ENCODE peak calls at places on chromosomes 12 and 14, in eight cellular contexts. N is AG04450, H is foreskin fibroblast, K is upper lobe of right lung, G is astrocyte of the cerebellum, Y is dorsolateral prefrontal cortex, E is cardiac muscle cell, S is left ventricle myocardium inferior. L is an unnamed sample.

GRCh38 chr12:76144253-76144564 is 59.7 kb upstream of the NAP1L1 start:
- DNase-seq in N (no peak), H (peak), K (no peak), G (no peak), Y (no peak), E (peak), S (no peak), L (peak)

GRCh38 chr12:26825459-26826016 is 7.5 kb downstream of the ITPR2 start:
- DNase-seq in N (no peak), H (no peak), K (no peak), G (no peak), Y (no peak), E (no peak), S (no peak), L (no peak)

GRCh38 chr14:95498622-95499353 is 17.7 kb downstream of the SYNE3 start:
- DNase-seq in N (no peak), H (peak), K (no peak), G (no peak), Y (no peak), E (peak), S (no peak), L (no peak)

GRCh38 chr12:6180300-6181051 is 19.7 kb upstream of the CD9 start:
- DNase-seq in N (no peak), H (peak), K (peak), G (no peak), Y (no peak), E (peak), S (peak), L (no peak)

GRCh38 chr12:98998697-98999299 is 353.7 kb downstream of the APAF1 start:
- DNase-seq in N (no peak), H (peak), K (no peak), G (peak), Y (no peak), E (peak), S (no peak), L (peak)

GRCh38 chr12:92403210-92404175 is 257.8 kb upstream of the BTG1 start:
- DNase-seq in N (no peak), H (no peak), K (no peak), G (no peak), Y (no peak), E (no peak), S (no peak), L (peak)

GRCh38 chr12:62600038-62600437 is 133.4 kb downstream of the MON2 start:
- DNase-seq in N (no peak), H (peak), K (no peak), G (no peak), Y (no peak), E (no peak), S (no peak), L (no peak)

GRCh38 chr14:93285048-93285447 is 47.8 kb downstream of the BTBD7 start:
- DNase-seq in N (no peak), H (no peak), K (no peak), G (peak), Y (no peak), E (peak), S (no peak), L (peak)

GRCh38 chr14:91363776-91364523 is 53.7 kb downstream of the CCDC88C start:
- DNase-seq in N (no peak), H (no peak), K (no peak), G (no peak), Y (no peak), E (no peak), S (no peak), L (peak)

GRCh38 chr12:131287938-131288797 is 334.5 kb downstream of the ADGRD1 start:
- DNase-seq in N (no peak), H (no peak), K (peak), G (no peak), Y (no peak), E (no peak), S (no peak), L (no peak)

GRCh38 chr14:85459361-85459760 is 70.6 kb upstream of the FLRT2 start:
- DNase-seq in N (no peak), H (peak), K (no peak), G (no peak), Y (no peak), E (no peak), S (no peak), L (no peak)

GRCh38 chr12:31496257-31496656 is 94.7 kb downstream of the DENND5B start:
- DNase-seq in N (no peak), H (peak), K (no peak), G (no peak), Y (no peak), E (no peak), S (no peak), L (no peak)

GRCh38 chr14:44494125-44494524 is 13.0 kb downstream of the FSCB start:
- DNase-seq in N (no peak), H (no peak), K (no peak), G (no peak), Y (no peak), E (no peak), S (no peak), L (no peak)

GRCh38 chr14:73591690-73592448 is at the start of gene ACOT4:
- DNase-seq in N (no peak), H (peak), K (peak), G (no peak), Y (no peak), E (peak), S (peak), L (peak)

GRCh38 chr12:2083561-2083960 is 30.8 kb downstream of the CACNA1C start:
- DNase-seq in N (no peak), H (peak), K (no peak), G (no peak), Y (no peak), E (no peak), S (no peak), L (no peak)

GRCh38 chr14:60090864-60091519 is 731 bp upstream of the PCNX4 start:
- DNase-seq in N (no peak), H (peak), K (peak), G (peak), Y (no peak), E (peak), S (peak), L (peak)

GRCh38 chr14:76280221-76280620 is 95.7 kb upstream of the ESRRB start:
- DNase-seq in N (no peak), H (no peak), K (no peak), G (no peak), Y (no peak), E (no peak), S (no peak), L (no peak)

GRCh38 chr12:116053479-116054195 is 223.9 kb downstream of the MED13L start:
- DNase-seq in N (no peak), H (peak), K (no peak), G (peak), Y (no peak), E (peak), S (peak), L (no peak)

GRCh38 chr12:22477894-22478287 is 66.5 kb downstream of the C2CD5 start:
- DNase-seq in N (no peak), H (no peak), K (no peak), G (no peak), Y (no peak), E (peak), S (no peak), L (peak)

GRCh38 chr14:62269204-62269603 is 507.0 kb downstream of the SNAPC1 start:
- DNase-seq in N (no peak), H (peak), K (no peak), G (peak), Y (no peak), E (peak), S (no peak), L (no peak)

GRCh38 chr14:99756796-99757195 is 36.4 kb upstream of the EML1 start:
- DNase-seq in N (no peak), H (no peak), K (peak), G (no peak), Y (no peak), E (no peak), S (no peak), L (no peak)

GRCh38 chr12:117098361-117099217 is 627 bp downstream of the TESC start:
- DNase-seq in N (no peak), H (no peak), K (peak), G (no peak), Y (no peak), E (no peak), S (no peak), L (peak)

DNA sequence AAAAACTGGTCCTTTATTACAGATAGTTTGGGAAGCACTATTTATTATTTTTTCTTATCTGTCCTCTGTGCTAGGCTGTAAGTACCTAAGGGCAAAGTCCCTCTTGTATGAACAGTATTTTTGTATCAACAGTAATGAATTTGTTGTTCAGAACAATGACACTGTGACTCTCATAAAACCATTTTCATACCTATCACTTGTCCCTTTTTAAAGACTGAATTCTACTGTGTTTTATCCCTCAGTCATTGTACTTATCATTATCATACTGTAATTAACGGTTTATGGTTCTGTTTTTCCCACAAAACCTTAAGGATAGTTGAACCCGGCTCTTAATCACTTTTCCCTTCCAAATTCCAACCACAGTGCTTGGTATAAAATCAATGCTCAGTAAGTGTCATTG is 69.4 kb downstream of the SRGAP1 start:
- DNase-seq in N (no peak), H (no peak), K (no peak), G (no peak), Y (no peak), E (no peak), S (no peak), L (no peak)
- H3K4me3 ChIP-seq in N (no peak), H (no peak), K (no peak), G (no peak), Y (no peak), E (no peak), S (no peak), L (no peak)

DNA sequence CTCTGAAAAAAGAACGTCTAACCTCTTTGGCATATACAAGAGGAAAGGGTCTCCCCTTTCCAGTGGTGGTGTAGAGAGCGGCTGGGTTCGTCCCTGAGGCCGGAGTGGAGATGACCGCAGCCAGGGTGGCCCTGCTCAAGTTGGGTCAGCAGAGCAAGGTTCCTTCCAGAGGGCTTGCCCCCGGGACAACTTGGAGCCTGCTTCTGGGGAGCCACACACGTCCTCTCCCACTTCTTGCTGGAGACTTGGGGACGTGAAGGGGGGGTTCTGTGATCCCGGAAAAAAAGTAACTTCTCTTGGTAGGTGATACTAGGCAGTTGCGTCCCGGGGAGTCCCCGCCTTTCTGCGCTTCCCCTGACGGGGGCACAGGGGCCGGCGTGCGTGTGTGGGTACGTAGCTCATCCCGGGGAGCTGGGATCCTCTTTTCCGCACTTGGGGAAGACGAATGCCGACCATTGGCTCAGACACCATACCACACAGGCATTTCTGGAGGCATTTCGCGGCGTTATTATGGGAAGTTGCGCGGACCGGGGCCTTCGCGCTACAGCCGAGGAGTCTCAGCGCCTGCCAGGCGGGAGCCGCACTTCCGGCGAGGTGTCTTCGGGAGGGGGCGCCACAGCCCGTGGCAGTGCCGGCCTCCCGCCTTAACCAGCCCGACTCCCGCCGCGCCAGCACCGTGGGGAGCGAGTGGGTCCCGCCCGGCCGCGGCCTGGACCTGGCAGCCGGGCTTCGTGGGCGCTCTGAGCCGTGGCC is 14.8 kb upstream of the PAX9 start:
- DNase-seq in N (no peak), H (no peak), K (no peak), G (no peak), Y (no peak), E (no peak), S (no peak), L (no peak)
- TF ChIP-seq CTCF in N (no peak), H (no peak), K (no peak), G (peak), Y (no peak), E (no peak), S (no peak), L (no peak)

GRCh38 chr12:100591979-100592378 is 18.5 kb downstream of the GAS2L3 start:
- DNase-seq in N (no peak), H (no peak), K (no peak), G (no peak), Y (no peak), E (no peak), S (no peak), L (no peak)

DNA sequence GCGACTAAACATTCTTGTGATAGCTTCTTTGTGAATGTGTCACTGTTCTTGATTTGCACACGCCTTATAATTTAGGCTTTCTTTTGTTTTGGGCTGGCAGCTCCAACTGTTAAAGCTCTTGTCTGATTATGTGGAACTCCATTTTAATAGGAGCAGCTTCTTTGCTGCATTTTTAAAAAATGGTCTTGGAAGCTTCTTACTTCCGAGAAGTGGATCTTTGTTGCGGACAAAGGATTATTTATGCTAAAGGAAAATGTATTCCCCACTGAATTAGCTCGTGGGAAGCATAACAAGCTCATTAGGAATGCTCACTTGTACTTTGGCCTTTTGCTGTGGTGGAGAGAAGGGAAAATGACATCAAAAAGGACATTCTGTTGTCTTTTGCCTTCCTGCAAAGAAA is 20.0 kb downstream of the GAS2L3 start:
- DNase-seq in N (no peak), H (peak), K (no peak), G (peak), Y (no peak), E (peak), S (no peak), L (no peak)
- H3K4me3 ChIP-seq in N (peak), H (peak), K (no peak), G (peak), Y (no peak), E (no peak), S (peak), L (no peak)

GRCh38 chr12:133083345-133083744 is 2.6 kb downstream of the ZNF140 start:
- DNase-seq in N (no peak), H (no peak), K (no peak), G (no peak), Y (no peak), E (no peak), S (no peak), L (no peak)

GRCh38 chr12:133081408-133081806 is 684 bp downstream of the ZNF140 start:
- DNase-seq in N (no peak), H (no peak), K (no peak), G (no peak), Y (peak), E (no peak), S (no peak), L (peak)

GRCh38 chr12:133080619-133081407 is at the start of gene ZNF140:
- DNase-seq in N (peak), H (peak), K (peak), G (peak), Y (peak), E (peak), S (peak), L (peak)

GRCh38 chr12:133080051-133080618 is 588 bp upstream of the ZNF140 start:
- DNase-seq in N (peak), H (peak), K (peak), G (peak), Y (peak), E (peak), S (peak), L (peak)
- TF ChIP-seq CTCF in N (peak), H (no peak), K (no peak), G (peak), Y (peak), E (peak), S (no peak), L (peak)

L was measured in GM12865.